ENCODE peak calls at places on chromosomes 7 and 10, in ten cellular contexts. W is retinal pigment epithelial cell; Y is HL-60; Z is cardiac fibroblast; V is T-helper 9 cell; A is iris pigment epithelial cell; L is activated CD4-positive, alpha-beta T cell treated with anti-CD3 and anti-CD28 coated beads for 24 hours; D is naive thymus-derived CD8-positive, alpha-beta T cell; T is KG1; R is cardiac muscle cell. F is an unnamed sample.

GRCh38 chr7:81482600-81483186 is 287.2 kb downstream of the HGF start:
- DNase-seq in W (no peak), Y (no peak), Z (peak), V (no peak), A (peak), L (no peak), D (no peak), T (no peak), R (peak), F (no peak)

GRCh38 chr7:141071260-141071854 is 2.5 kb upstream of the TMEM178B start:
- DNase-seq in W (no peak), Y (peak), Z (peak), V (no peak), A (peak), L (peak), D (peak), T (no peak), R (peak), F (no peak)

GRCh38 chr7:27166475-27167169 is 1.3 kb upstream of the HOXA9 start:
- DNase-seq in W (no peak), Y (no peak), Z (no peak), V (no peak), A (no peak), L (no peak), D (no peak), T (no peak), R (no peak), F (no peak)

GRCh38 chr10:7797582-7797981 is 9.6 kb downstream of the ATP5F1C start:
- DNase-seq in W (peak), Y (no peak), Z (peak), V (no peak), A (peak), L (no peak), D (no peak), T (no peak), R (peak), F (no peak)

GRCh38 chr7:114979388-114979787 is 57.5 kb downstream of the MDFIC start:
- DNase-seq in W (no peak), Y (no peak), Z (peak), V (no peak), A (peak), L (no peak), D (no peak), T (no peak), R (peak), F (no peak)

GRCh38 chr7:85924062-85924461 is 719.6 kb upstream of the GRM3 start:
- DNase-seq in W (no peak), Y (no peak), Z (no peak), V (no peak), A (no peak), L (no peak), D (no peak), T (no peak), R (no peak), F (no peak)

GRCh38 chr10:28248092-28248491 is 54.8 kb downstream of the MPP7 start:
- DNase-seq in W (no peak), Y (peak), Z (peak), V (no peak), A (peak), L (no peak), D (no peak), T (no peak), R (peak), F (no peak)

GRCh38 chr7:95951531-95951930 is 179.2 kb downstream of the DYNC1I1 start:
- DNase-seq in W (no peak), Y (no peak), Z (no peak), V (no peak), A (no peak), L (no peak), D (no peak), T (no peak), R (no peak), F (no peak)

GRCh38 chr10:124671486-124672075 is 72.6 kb downstream of the FAM53B start:
- DNase-seq in W (peak), Y (peak), Z (peak), V (no peak), A (peak), L (no peak), D (peak), T (no peak), R (peak), F (no peak)

GRCh38 chr10:117905404-117905803 is 141.3 kb downstream of the RAB11FIP2 start:
- DNase-seq in W (no peak), Y (no peak), Z (no peak), V (no peak), A (no peak), L (no peak), D (no peak), T (no peak), R (no peak), F (no peak)

GRCh38 chr7:79063019-79063698 is 390.3 kb downstream of the MAGI2 start:
- DNase-seq in W (no peak), Y (no peak), Z (peak), V (no peak), A (no peak), L (no peak), D (no peak), T (no peak), R (no peak), F (no peak)

GRCh38 chr10:103584216-103585010 is 90.9 kb downstream of the NEURL1 start:
- DNase-seq in W (no peak), Y (peak), Z (no peak), V (peak), A (no peak), L (peak), D (peak), T (peak), R (peak), F (peak)

GRCh38 chr10:24041030-24041429 is 167.9 kb upstream of the KIAA1217 start:
- DNase-seq in W (no peak), Y (no peak), Z (no peak), V (no peak), A (no peak), L (no peak), D (no peak), T (no peak), R (no peak), F (no peak)

GRCh38 chr10:108736111-108736510 is 1187.2 kb downstream of the XPNPEP1 start:
- DNase-seq in W (no peak), Y (no peak), Z (no peak), V (no peak), A (no peak), L (no peak), D (no peak), T (no peak), R (no peak), F (no peak)

GRCh38 chr10:1205450-1206030 is 149.4 kb downstream of the WDR37 start:
- DNase-seq in W (no peak), Y (no peak), Z (no peak), V (no peak), A (no peak), L (no peak), D (no peak), T (no peak), R (no peak), F (no peak)

GRCh38 chr10:26890956-26891355 is 30.2 kb upstream of the ABI1 start:
- DNase-seq in W (peak), Y (peak), Z (peak), V (no peak), A (peak), L (peak), D (peak), T (peak), R (peak), F (no peak)

GRCh38 chr7:10460474-10460873 is 513.2 kb upstream of the PHF14 start:
- DNase-seq in W (no peak), Y (no peak), Z (no peak), V (no peak), A (no peak), L (no peak), D (no peak), T (no peak), R (no peak), F (no peak)

GRCh38 chr7:55964802-55965470 is 551 bp downstream of the NIPSNAP2 start:
- DNase-seq in W (no peak), Y (peak), Z (peak), V (peak), A (peak), L (peak), D (peak), T (peak), R (peak), F (peak)